ENCODE peak calls at places on chromosomes 5 and 9, in four cellular contexts. O, M, S and G are unnamed samples.

GRCh38 chr5:61623401-61624069 is 291.5 kb downstream of the ZSWIM6 start:
- DNase-seq in O (no peak), M (no peak), S (no peak), G (no peak)

GRCh38 chr9:108676344-108676743 is 179.4 kb downstream of the ACTL7B start:
- DNase-seq in O (no peak), M (no peak), S (no peak), G (no peak)

GRCh38 chr5:53335115-53335514 is 145.3 kb upstream of the FST start:
- DNase-seq in O (no peak), M (peak; percentile 54), S (no peak), G (no peak)

GRCh38 chr5:1652873-1653707 is 129.3 kb upstream of the LPCAT1 start:
- DNase-seq in O (no peak), M (no peak), S (no peak), G (no peak)

GRCh38 chr9:95182854-95183563 is 134.5 kb downstream of the FANCC start:
- DNase-seq in O (no peak), M (no peak), S (no peak), G (no peak)

GRCh38 chr9:119020730-119021333 is 348.4 kb downstream of the BRINP1 start:
- DNase-seq in O (no peak), M (no peak), S (no peak), G (no peak)

GRCh38 chr9:128940271-128940921 is 7.0 kb downstream of the DOLK start:
- DNase-seq in O (no peak), M (no peak), S (no peak), G (no peak)

GRCh38 chr9:114155263-114155966 is at the start of gene COL27A1:
- DNase-seq in O (peak; percentile 86), M (peak; percentile 76), S (peak; percentile 83), G (peak; percentile 81)

GRCh38 chr5:95983067-95983466 is 21.4 kb upstream of the ELL2 start:
- DNase-seq in O (no peak), M (no peak), S (no peak), G (no peak)

GRCh38 chr5:125559296-125559695 is 812.9 kb upstream of the ZNF608 start:
- DNase-seq in O (no peak), M (peak; percentile 99), S (no peak), G (peak; percentile 64)

GRCh38 chr5:56279979-56280378 is 46.8 kb upstream of the ANKRD55 start:
- DNase-seq in O (no peak), M (peak; percentile 74), S (no peak), G (peak; percentile 40)

GRCh38 chr5:174698156-174698555 is 26.2 kb upstream of the MSX2 start:
- DNase-seq in O (no peak), M (no peak), S (no peak), G (no peak)

GRCh38 chr5:65076251-65076869 is 307.6 kb downstream of the CWC27 start:
- DNase-seq in O (peak; percentile 18), M (peak; percentile 98), S (peak; percentile 41), G (peak; percentile 59)

GRCh38 chr5:59174248-59174844 is 591.5 kb downstream of the RAB3C start:
- DNase-seq in O (no peak), M (peak; percentile 86), S (peak; percentile 30), G (peak; percentile 11)

GRCh38 chr9:316382-316965 is 101.8 kb downstream of the DOCK8 start:
- DNase-seq in O (no peak), M (no peak), S (no peak), G (no peak)

GRCh38 chr9:85224729-85225128 is 517.0 kb downstream of the AGTPBP1 start:
- DNase-seq in O (no peak), M (peak; percentile 95), S (no peak), G (peak; percentile 61)

GRCh38 chr5:10537614-10538013 is 26.3 kb upstream of the ANKRD33B start:
- DNase-seq in O (no peak), M (no peak), S (no peak), G (no peak)

GRCh38 chr9:72315089-72315509 is 49.9 kb downstream of the ZFAND5 start:
- DNase-seq in O (peak; percentile 67), M (peak; percentile 82), S (peak; percentile 56), G (peak; percentile 56)

GRCh38 chr9:114237247-114237646 is 81.9 kb downstream of the COL27A1 start:
- DNase-seq in O (no peak), M (no peak), S (no peak), G (no peak)

GRCh38 chr5:135434591-135435466 is 12.3 kb downstream of the DCANP1 start:
- DNase-seq in O (no peak), M (no peak), S (no peak), G (peak; percentile 46)

GRCh38 chr5:146828385-146828784 is 50.2 kb downstream of the PPP2R2B start:
- DNase-seq in O (no peak), M (no peak), S (no peak), G (no peak)

GRCh38 chr5:43775000-43775399 is 172.0 kb downstream of the NNT start:
- DNase-seq in O (no peak), M (no peak), S (no peak), G (no peak)

GRCh38 chr5:43772601-43773031 is 169.6 kb downstream of the NNT start:
- DNase-seq in O (no peak), M (peak; percentile 95), S (no peak), G (peak; percentile 6)

GRCh38 chr5:43771611-43772031 is 168.6 kb downstream of the NNT start:
- DNase-seq in O (no peak), M (no peak), S (no peak), G (no peak)

GRCh38 chr5:43773032-43773830 is 170.3 kb downstream of the NNT start:
- DNase-seq in O (no peak), M (peak; percentile 94), S (no peak), G (peak; percentile 49)

DNA sequence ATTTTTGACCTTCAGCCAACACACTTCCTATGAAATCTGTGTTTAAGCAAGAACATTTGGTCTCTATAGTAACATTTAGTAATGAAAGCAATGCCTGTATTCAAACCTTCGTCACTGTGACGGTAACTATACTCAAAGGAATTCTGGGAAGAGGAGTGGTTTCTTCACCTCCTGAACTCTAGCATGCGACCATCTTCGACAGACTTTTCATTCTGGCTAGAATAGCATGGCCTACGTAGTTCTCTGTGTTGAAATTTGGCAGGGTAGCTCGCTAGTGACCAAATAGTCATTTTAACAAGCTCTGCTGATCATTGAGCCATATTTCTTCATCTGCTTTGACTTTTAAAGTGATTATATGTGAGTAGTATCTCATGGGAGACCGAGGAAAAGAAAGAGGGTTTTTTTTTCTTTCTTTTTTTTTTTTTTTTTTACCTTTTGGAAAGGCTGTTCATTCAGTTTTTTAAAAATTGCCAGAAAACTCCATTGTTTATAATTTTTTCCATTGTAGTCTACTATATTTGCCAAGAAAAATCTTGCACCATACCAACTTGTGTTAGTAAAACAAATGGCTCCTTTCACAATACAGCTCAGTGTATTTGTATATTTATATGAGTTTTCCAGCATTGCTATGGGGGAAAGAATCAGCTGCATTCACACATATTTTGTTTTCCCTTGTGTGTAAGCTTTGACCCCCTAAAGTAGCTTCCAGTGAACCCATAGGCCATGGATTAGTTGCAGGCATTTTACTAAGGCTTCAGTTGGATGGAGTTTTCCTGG is 166.8 kb downstream of the NNT start:
- DNase-seq in O (no peak), M (peak; percentile 100), S (no peak), G (peak; percentile 16)
- H3K4me3 ChIP-seq in O (no peak overlapping the region), M (no peak overlapping the region), S (no peak overlapping the region), G (no peak overlapping the region)

DNA sequence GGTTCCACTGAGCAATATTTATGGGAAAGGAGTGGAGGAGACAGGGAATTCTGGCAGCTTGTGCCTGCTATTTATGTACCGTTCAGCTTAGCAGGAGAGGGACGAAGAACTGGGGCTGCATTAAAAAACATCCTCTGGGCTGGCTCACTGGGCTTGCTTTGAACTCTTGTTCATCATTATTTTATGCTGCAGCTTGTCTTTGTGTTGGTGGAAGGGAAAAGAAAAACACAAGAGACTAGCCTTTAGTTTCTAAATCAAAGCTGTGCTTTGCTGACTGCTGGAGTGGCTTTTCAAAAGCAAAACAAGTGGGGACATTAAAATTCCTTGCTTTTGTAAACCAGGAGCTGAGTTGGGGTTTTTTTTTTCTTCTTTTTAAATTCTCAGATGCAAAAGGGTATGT is 5.9 kb upstream of the RGMB start:
- DNase-seq in O (no peak), M (no peak), S (no peak), G (no peak)
- H3K4me3 ChIP-seq in O (no peak overlapping the region), M (no peak overlapping the region), S (no peak overlapping the region), G (no peak overlapping the region)

GRCh38 chr9:110580850-110581249 is 1.3 kb upstream of the SVEP1 start:
- DNase-seq in O (no peak), M (peak; percentile 60), S (no peak), G (no peak)

GRCh38 chr9:110578575-110578895 is 1.0 kb downstream of the SVEP1 start:
- DNase-seq in O (no peak), M (no peak), S (no peak), G (no peak)

GRCh38 chr9:110582156-110582555 is 2.6 kb upstream of the SVEP1 start:
- DNase-seq in O (no peak), M (no peak), S (no peak), G (peak; percentile 26)

GRCh38 chr9:110578896-110579752 is at the start of gene SVEP1:
- DNase-seq in O (peak; percentile 67), M (peak; percentile 69), S (no peak), G (peak; percentile 76)

GRCh38 chr9:110579763-110580255 is 268 bp upstream of the SVEP1 start:
- DNase-seq in O (peak; percentile 50), M (peak; percentile 95), S (no peak), G (peak; percentile 86)
- H3K4me3 ChIP-seq in O (peak overlapping the region; percentile 62), M (peak overlapping the region; percentile 79), S (peak overlapping the region; percentile 37), G (peak overlapping the region; percentile 80)

DNA sequence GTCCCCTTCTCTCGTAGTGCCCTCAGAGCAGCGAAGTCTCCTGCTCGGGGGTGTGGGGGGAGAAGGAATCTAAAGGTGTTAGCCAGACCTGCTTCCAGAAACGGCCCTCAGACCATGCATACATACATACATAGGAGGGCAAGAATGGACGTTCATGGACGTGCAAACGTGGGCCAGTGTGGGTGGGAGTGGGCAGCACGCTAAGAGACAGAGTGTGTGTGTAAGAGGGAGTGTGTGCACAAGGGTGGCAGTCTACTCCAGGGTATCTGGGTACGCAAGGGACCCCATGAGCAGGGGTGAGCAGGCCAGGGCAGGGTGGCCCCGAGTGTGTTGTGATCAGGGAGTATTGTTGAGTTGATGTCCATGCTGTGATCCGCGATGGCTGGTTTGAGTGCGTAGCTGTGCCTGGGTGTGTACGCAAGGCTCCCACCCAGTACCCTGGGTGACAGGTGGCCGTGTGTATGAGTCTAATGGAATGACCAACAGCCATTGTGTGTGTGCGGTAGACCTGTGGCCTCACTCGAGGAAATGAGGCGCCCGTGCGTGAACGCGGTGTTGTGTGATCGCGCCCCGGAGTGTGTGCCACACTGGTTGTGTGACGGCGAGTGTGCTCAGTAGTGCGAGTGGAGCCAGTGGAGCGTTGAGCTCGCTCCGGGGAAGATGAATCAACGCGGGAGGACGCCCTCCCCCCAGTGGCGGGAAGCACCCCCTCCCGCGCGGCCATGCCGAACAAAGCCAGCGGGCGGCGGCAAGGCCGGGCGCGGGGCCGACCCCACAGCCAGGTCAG is 826 bp downstream of the GPRIN1 start:
- DNase-seq in O (no peak), M (no peak), S (no peak), G (peak; percentile 63)
- H3K4me3 ChIP-seq in O (peak overlapping the region; percentile 67), M (peak overlapping the region; percentile 69), S (no peak overlapping the region), G (peak overlapping the region; percentile 61)

DNA sequence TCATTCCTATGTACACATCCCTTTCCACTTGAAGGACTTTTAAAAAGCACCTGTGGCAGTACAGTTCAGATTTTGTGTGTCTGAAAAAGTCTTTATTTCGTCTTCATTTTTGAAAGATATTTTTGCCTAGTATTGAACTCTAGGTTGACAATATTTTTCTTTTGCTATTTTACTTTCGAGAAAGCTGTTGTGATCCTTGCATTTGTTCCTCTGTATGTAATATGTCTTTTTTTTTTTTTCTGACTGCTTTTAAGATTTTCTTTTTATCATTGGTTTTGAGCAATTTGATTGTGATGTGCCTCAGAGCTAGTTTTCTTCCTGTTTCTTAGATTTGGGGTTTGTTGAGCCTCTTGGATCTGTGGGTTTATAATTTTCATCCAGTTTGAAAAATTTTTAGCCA is 13.3 kb downstream of the LCP2 start:
- DNase-seq in O (no peak), M (no peak), S (no peak), G (no peak)
- H3K4me3 ChIP-seq in O (no peak overlapping the region), M (no peak overlapping the region), S (no peak overlapping the region), G (no peak overlapping the region)